ENCODE peak calls at places on chromosomes 2 and 18, in eight cellular contexts. One of them, this sample, is unnamed.

GRCh38 chr2:239049421-239050251 is 201.8 kb downstream of the TWIST2 start:
- DNase-seq in GM03348: no peak
- DNase-seq in stimulated activated CD4-positive, alpha-beta T cell treated with anti-CD3 and anti-CD28 coated beads, Interleukin-1b, Interleukin-23, amount 100 ng/mL, for 4 hours: no peak
- DNase-seq in GM19239: no peak
- DNase-seq in GM12865: no peak
- DNase-seq in CD4-positive, CD25-positive, alpha-beta regulatory T cell: no peak
- DNase-seq in aorta: peak; percentile 53
- DNase-seq in stimulated activated naive CD8-positive, alpha-beta T cell treated with anti-CD3 and anti-CD28 coated beads, Interleukin-15, Interleukin-2, amounts not matched to agents 100 U/mL and 50 U/mL, for 24 hours: no peak
- DNase-seq in this sample: no peak

GRCh38 chr2:46171996-46172546 is 125.1 kb upstream of the EPAS1 start:
- DNase-seq in GM03348: no peak
- DNase-seq in stimulated activated CD4-positive, alpha-beta T cell treated with anti-CD3 and anti-CD28 coated beads, Interleukin-1b, Interleukin-23, amount 100 ng/mL, for 4 hours: no peak
- DNase-seq in GM19239: no peak
- DNase-seq in GM12865: no peak
- DNase-seq in CD4-positive, CD25-positive, alpha-beta regulatory T cell: no peak
- DNase-seq in aorta: no peak
- DNase-seq in stimulated activated naive CD8-positive, alpha-beta T cell treated with anti-CD3 and anti-CD28 coated beads, Interleukin-15, Interleukin-2, amounts not matched to agents 100 U/mL and 50 U/mL, for 24 hours: no peak
- DNase-seq in this sample: no peak

GRCh38 chr2:36441065-36441625 is 85.6 kb downstream of the CRIM1 start:
- DNase-seq in GM03348: no peak
- DNase-seq in stimulated activated CD4-positive, alpha-beta T cell treated with anti-CD3 and anti-CD28 coated beads, Interleukin-1b, Interleukin-23, amount 100 ng/mL, for 4 hours: no peak
- DNase-seq in GM19239: no peak
- DNase-seq in GM12865: no peak
- DNase-seq in CD4-positive, CD25-positive, alpha-beta regulatory T cell: no peak
- DNase-seq in aorta: no peak
- DNase-seq in stimulated activated naive CD8-positive, alpha-beta T cell treated with anti-CD3 and anti-CD28 coated beads, Interleukin-15, Interleukin-2, amounts not matched to agents 100 U/mL and 50 U/mL, for 24 hours: no peak
- DNase-seq in this sample: no peak

GRCh38 chr2:105600949-105601708 is 143.6 kb upstream of the NCK2 start:
- DNase-seq in GM03348: no peak
- DNase-seq in stimulated activated CD4-positive, alpha-beta T cell treated with anti-CD3 and anti-CD28 coated beads, Interleukin-1b, Interleukin-23, amount 100 ng/mL, for 4 hours: no peak
- DNase-seq in GM19239: no peak
- DNase-seq in GM12865: no peak
- DNase-seq in CD4-positive, CD25-positive, alpha-beta regulatory T cell: no peak
- DNase-seq in aorta: no peak
- DNase-seq in stimulated activated naive CD8-positive, alpha-beta T cell treated with anti-CD3 and anti-CD28 coated beads, Interleukin-15, Interleukin-2, amounts not matched to agents 100 U/mL and 50 U/mL, for 24 hours: no peak
- DNase-seq in this sample: no peak

GRCh38 chr2:127953128-127953718 is 67.5 kb upstream of the AMMECR1L start:
- DNase-seq in GM03348: no peak
- DNase-seq in stimulated activated CD4-positive, alpha-beta T cell treated with anti-CD3 and anti-CD28 coated beads, Interleukin-1b, Interleukin-23, amount 100 ng/mL, for 4 hours: no peak
- DNase-seq in GM19239: no peak
- DNase-seq in GM12865: no peak
- DNase-seq in CD4-positive, CD25-positive, alpha-beta regulatory T cell: no peak
- DNase-seq in aorta: no peak
- DNase-seq in stimulated activated naive CD8-positive, alpha-beta T cell treated with anti-CD3 and anti-CD28 coated beads, Interleukin-15, Interleukin-2, amounts not matched to agents 100 U/mL and 50 U/mL, for 24 hours: no peak
- DNase-seq in this sample: no peak

GRCh38 chr2:215653344-215654015 is 217.6 kb upstream of the FN1 start:
- DNase-seq in GM03348: no peak
- DNase-seq in stimulated activated CD4-positive, alpha-beta T cell treated with anti-CD3 and anti-CD28 coated beads, Interleukin-1b, Interleukin-23, amount 100 ng/mL, for 4 hours: no peak
- DNase-seq in GM19239: no peak
- DNase-seq in GM12865: no peak
- DNase-seq in CD4-positive, CD25-positive, alpha-beta regulatory T cell: no peak
- DNase-seq in aorta: no peak
- DNase-seq in stimulated activated naive CD8-positive, alpha-beta T cell treated with anti-CD3 and anti-CD28 coated beads, Interleukin-15, Interleukin-2, amounts not matched to agents 100 U/mL and 50 U/mL, for 24 hours: no peak
- DNase-seq in this sample: no peak

GRCh38 chr18:46220116-46220515 is 115.9 kb downstream of the HAUS1 start:
- DNase-seq in GM03348: peak; percentile 61
- DNase-seq in stimulated activated CD4-positive, alpha-beta T cell treated with anti-CD3 and anti-CD28 coated beads, Interleukin-1b, Interleukin-23, amount 100 ng/mL, for 4 hours: no peak
- DNase-seq in GM19239: no peak
- DNase-seq in GM12865: no peak
- DNase-seq in CD4-positive, CD25-positive, alpha-beta regulatory T cell: no peak
- DNase-seq in aorta: no peak
- DNase-seq in stimulated activated naive CD8-positive, alpha-beta T cell treated with anti-CD3 and anti-CD28 coated beads, Interleukin-15, Interleukin-2, amounts not matched to agents 100 U/mL and 50 U/mL, for 24 hours: no peak
- DNase-seq in this sample: no peak

GRCh38 chr2:38076250-38076709 is 329 bp upstream of the CYP1B1 start:
- DNase-seq in GM03348: peak; percentile 91
- DNase-seq in stimulated activated CD4-positive, alpha-beta T cell treated with anti-CD3 and anti-CD28 coated beads, Interleukin-1b, Interleukin-23, amount 100 ng/mL, for 4 hours: peak; percentile 28
- DNase-seq in GM19239: peak; percentile 41
- DNase-seq in GM12865: peak; percentile 88
- DNase-seq in CD4-positive, CD25-positive, alpha-beta regulatory T cell: peak; percentile 73
- DNase-seq in aorta: peak; percentile 90
- DNase-seq in stimulated activated naive CD8-positive, alpha-beta T cell treated with anti-CD3 and anti-CD28 coated beads, Interleukin-15, Interleukin-2, amounts not matched to agents 100 U/mL and 50 U/mL, for 24 hours: peak; percentile 69
- DNase-seq in this sample: peak; percentile 51

GRCh38 chr2:224691563-224691962 is 24.6 kb downstream of the CCDC195 start:
- DNase-seq in GM03348: no peak
- DNase-seq in stimulated activated CD4-positive, alpha-beta T cell treated with anti-CD3 and anti-CD28 coated beads, Interleukin-1b, Interleukin-23, amount 100 ng/mL, for 4 hours: no peak
- DNase-seq in GM19239: no peak
- DNase-seq in GM12865: no peak
- DNase-seq in CD4-positive, CD25-positive, alpha-beta regulatory T cell: no peak
- DNase-seq in aorta: no peak
- DNase-seq in stimulated activated naive CD8-positive, alpha-beta T cell treated with anti-CD3 and anti-CD28 coated beads, Interleukin-15, Interleukin-2, amounts not matched to agents 100 U/mL and 50 U/mL, for 24 hours: no peak
- DNase-seq in this sample: no peak